ENCODE peak calls at places on chromosomes 12 and 14, in six cellular contexts. E is CD8-positive, alpha-beta T cell; I is cardiac muscle cell; S is PC-3; A is lower lobe of right lung; G is OCI-LY7. D is an unnamed sample. For H3K4me1 and H3K9me3, the result is how much of the 10 kb centered on the place peaks cover.

GRCh38 chr14:68762944-68763831 is 29.7 kb downstream of the ZFP36L1 start:
- DNase-seq in E (no peak), I (peak), S (no peak), A (peak), G (no peak), D (peak)

GRCh38 chr14:27077181-27077738 is 479.4 kb upstream of the NOVA1 start:
- DNase-seq in E (no peak), I (no peak), S (no peak), A (no peak), G (no peak), D (no peak)

GRCh38 chr14:70858641-70859040 is 48.6 kb upstream of the PCNX1 start:
- DNase-seq in E (no peak), I (no peak), S (no peak), A (no peak), G (no peak), D (no peak)

GRCh38 chr14:98612434-98613200 is 659.4 kb downstream of the BCL11B start:
- DNase-seq in E (no peak), I (peak), S (no peak), A (no peak), G (no peak), D (no peak)

GRCh38 chr14:37663498-37663897 is 68.1 kb downstream of the TTC6 start:
- DNase-seq in E (no peak), I (no peak), S (no peak), A (no peak), G (no peak), D (no peak)

GRCh38 chr12:122202017-122202416 is 1.5 kb upstream of the B3GNT4 start:
- DNase-seq in E (no peak), I (no peak), S (no peak), A (no peak), G (no peak), D (no peak)

GRCh38 chr12:7916936-7917335 is 19.1 kb downstream of the SLC2A3 start:
- DNase-seq in E (no peak), I (no peak), S (no peak), A (no peak), G (no peak), D (no peak)

GRCh38 chr14:92135269-92135668 is 13.5 kb downstream of the CPSF2 start:
- DNase-seq in E (no peak), I (peak), S (peak), A (no peak), G (peak), D (no peak)

GRCh38 chr14:102532204-102532658 is 22.7 kb upstream of the ANKRD9 start:
- DNase-seq in E (no peak), I (no peak), S (peak), A (no peak), G (no peak), D (no peak)

GRCh38 chr12:70759161-70759918 is 122.1 kb upstream of the PTPRB start:
- DNase-seq in E (no peak), I (no peak), S (peak), A (no peak), G (no peak), D (no peak)

GRCh38 chr12:26845057-26845666 is 12.2 kb upstream of the ITPR2 start:
- DNase-seq in E (no peak), I (peak), S (peak), A (peak), G (no peak), D (peak)

GRCh38 chr14:34018125-34018524 is 67.3 kb upstream of the EGLN3 start:
- DNase-seq in E (no peak), I (no peak), S (no peak), A (no peak), G (no peak), D (no peak)

GRCh38 chr12:113186033-113186365 is 478 bp downstream of the RITA1 start:
- DNase-seq in E (no peak), I (no peak), S (peak), A (no peak), G (peak), D (no peak)

GRCh38 chr12:130511285-130511684 is 173.6 kb downstream of the PIWIL1 start:
- DNase-seq in E (no peak), I (no peak), S (no peak), A (no peak), G (no peak), D (no peak)

GRCh38 chr14:50021261-50021660 is 95.1 kb downstream of the VCPKMT start:
- DNase-seq in E (no peak), I (no peak), S (no peak), A (no peak), G (no peak), D (no peak)

GRCh38 chr12:118884226-118884625 is 97.1 kb upstream of the SRRM4 start:
- DNase-seq in E (no peak), I (no peak), S (no peak), A (no peak), G (no peak), D (no peak)

GRCh38 chr12:127507336-127507735 is 759.6 kb upstream of the TMEM132C start:
- DNase-seq in E (no peak), I (no peak), S (no peak), A (no peak), G (no peak), D (no peak)

GRCh38 chr14:85444685-85445084 is 85.3 kb upstream of the FLRT2 start:
- DNase-seq in E (no peak), I (peak), S (peak), A (no peak), G (no peak), D (no peak)

GRCh38 chr14:21894003-21894897 is 220.6 kb upstream of the OR4E1 start:
- DNase-seq in E (no peak), I (peak), S (peak), A (no peak), G (peak), D (no peak)

GRCh38 chr12:98973395-98973794 is 328.3 kb downstream of the APAF1 start:
- DNase-seq in E (no peak), I (no peak), S (peak), A (no peak), G (no peak), D (no peak)

GRCh38 chr12:69042970-69043369 is 110.0 kb upstream of the CPM start:
- DNase-seq in E (no peak), I (no peak), S (no peak), A (peak), G (no peak), D (no peak)

GRCh38 chr12:119383206-119383605 is 48.7 kb downstream of the CCDC60 start:
- DNase-seq in E (no peak), I (no peak), S (no peak), A (no peak), G (peak), D (no peak)

GRCh38 chr14:34436960-34437728 is 24.9 kb downstream of the SPTSSA start:
- DNase-seq in E (no peak), I (no peak), S (no peak), A (no peak), G (no peak), D (no peak)

DNA sequence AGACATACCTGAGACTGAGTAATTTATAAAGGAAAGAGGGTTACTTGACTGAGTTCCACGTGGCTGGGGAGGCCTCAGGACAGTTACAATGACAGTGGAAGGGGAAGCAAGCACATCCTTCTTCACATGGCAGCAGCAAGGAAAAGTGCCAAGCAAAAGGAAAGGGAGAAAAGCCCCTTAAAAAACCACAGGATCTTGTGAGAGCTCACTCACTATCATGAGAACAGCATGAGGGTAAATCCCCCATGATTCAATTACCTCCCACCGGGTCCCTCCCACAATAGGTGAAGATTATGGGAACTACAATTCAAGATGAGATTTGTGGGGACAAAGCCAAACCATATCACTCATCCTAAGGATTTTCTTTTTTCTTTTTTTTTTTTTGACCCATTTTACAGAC is 177.8 kb upstream of the EEA1 start:
- DNase-seq in E (no peak), I (no peak), S (no peak), A (no peak), G (no peak), D (no peak)
- H3K4me1 ChIP-seq in E (under half), I (under half), S (under half), A (under half), G (under half), D (under half)

DNA sequence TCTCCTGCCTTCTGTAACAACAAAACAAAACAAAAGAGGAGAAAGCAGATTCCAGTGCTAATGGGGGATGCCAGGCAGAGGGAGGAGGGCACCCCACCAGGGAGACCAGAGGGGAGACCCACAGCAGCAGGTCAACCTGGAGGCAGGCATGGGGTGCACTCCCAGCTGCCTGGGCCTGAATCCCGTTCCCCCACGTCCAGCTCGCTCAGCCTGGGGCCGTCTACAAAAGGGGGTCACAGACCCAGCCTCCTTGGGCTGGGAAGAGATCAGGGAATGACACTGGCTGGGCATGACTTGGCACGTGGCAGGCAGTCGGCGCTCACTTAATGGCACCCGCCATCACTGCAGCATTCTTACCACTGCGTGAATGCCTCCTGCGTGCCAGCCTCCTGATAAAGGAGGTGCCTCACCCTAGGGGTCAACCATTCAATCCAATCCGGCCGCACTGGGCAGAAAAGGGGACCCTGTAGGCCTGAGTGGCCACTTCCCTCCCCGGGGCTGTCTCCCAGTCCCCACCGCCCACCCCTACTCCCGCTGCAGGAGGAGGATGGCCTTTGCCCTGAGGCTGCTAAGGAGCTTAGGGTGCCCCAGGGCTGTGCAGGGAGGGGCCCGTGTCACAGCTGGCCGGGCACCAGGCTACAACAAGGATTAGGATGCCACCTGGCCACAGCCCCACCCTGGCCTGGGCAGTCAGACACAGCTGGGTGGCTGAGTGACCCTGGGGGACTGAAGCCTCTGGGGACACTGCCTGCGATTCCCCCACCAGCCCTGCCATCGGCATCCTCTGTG is 87.5 kb downstream of the NCOR2 start:
- DNase-seq in E (no peak), I (no peak), S (no peak), A (no peak), G (no peak), D (no peak)
- H3K27ac ChIP-seq in E (no peak), I (peak), S (peak), A (no peak), G (no peak), D (peak)

GRCh38 chr12:133165776-133166175 is 15.5 kb upstream of the ZNF268 start:
- DNase-seq in E (no peak), I (no peak), S (no peak), A (no peak), G (no peak), D (no peak)
- H3K9me3 ChIP-seq in E (under half), I (under half), S (under half), A (half or more), G (under half), D (half or more)

GRCh38 chr14:105865266-105865903 is 339.0 kb downstream of the TMEM121 start:
- DNase-seq in E (no peak), I (no peak), S (no peak), A (no peak), G (no peak), D (peak)
- H3K4me1 ChIP-seq in E (under half), I (under half), S (under half), A (under half), G (under half), D (under half)

GRCh38 chr14:24311837-24312615 is 724 bp downstream of the LTB4R start:
- DNase-seq in E (no peak), I (no peak), S (no peak), A (no peak), G (no peak), D (no peak)

GRCh38 chr14:24313912-24314311 is 2.6 kb downstream of the LTB4R start:
- DNase-seq in E (no peak), I (no peak), S (no peak), A (peak), G (no peak), D (no peak)

GRCh38 chr14:24310666-24311604 is at the start of gene LTB4R:
- DNase-seq in E (peak), I (no peak), S (no peak), A (peak), G (peak), D (peak)

GRCh38 chr14:24314377-24315193 is 3.3 kb downstream of the LTB4R start:
- DNase-seq in E (no peak), I (no peak), S (no peak), A (peak), G (no peak), D (no peak)

GRCh38 chr14:24312736-24313507 is 1.6 kb downstream of the LTB4R start:
- DNase-seq in E (no peak), I (no peak), S (no peak), A (peak), G (peak), D (no peak)
- H3K27ac ChIP-seq in E (no peak), I (no peak), S (no peak), A (peak), G (peak), D (peak)

GRCh38 chr12:133192847-133193246 is 11.6 kb downstream of the ZNF268 start:
- DNase-seq in E (no peak), I (no peak), S (no peak), A (no peak), G (no peak), D (no peak)
- H3K9me3 ChIP-seq in E (half or more), I (under half), S (under half), A (half or more), G (under half), D (half or more)

DNA sequence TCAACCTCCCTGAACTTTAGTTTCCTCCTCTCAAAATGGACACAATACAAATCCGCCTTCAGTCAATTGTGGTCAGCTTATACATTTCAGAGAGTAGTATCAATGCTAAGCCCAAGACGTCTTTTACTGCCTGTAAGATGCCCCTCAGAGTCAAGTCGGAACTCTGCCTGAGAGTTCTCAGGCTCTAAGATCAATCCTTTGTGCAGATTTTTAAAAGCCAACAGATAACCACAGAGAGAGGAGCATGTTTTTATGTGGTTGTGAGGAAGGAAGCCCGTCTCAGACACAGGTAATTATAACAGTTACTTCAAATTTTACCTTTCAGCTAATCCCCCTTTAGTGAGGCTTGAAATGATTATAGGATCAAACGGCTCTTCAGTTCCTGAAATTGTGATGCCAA is 91.6 kb downstream of the HELB start:
- DNase-seq in E (no peak), I (no peak), S (no peak), A (no peak), G (no peak), D (no peak)
- H3K4me1 ChIP-seq in E (under half), I (under half), S (under half), A (under half), G (under half), D (under half)

DNA sequence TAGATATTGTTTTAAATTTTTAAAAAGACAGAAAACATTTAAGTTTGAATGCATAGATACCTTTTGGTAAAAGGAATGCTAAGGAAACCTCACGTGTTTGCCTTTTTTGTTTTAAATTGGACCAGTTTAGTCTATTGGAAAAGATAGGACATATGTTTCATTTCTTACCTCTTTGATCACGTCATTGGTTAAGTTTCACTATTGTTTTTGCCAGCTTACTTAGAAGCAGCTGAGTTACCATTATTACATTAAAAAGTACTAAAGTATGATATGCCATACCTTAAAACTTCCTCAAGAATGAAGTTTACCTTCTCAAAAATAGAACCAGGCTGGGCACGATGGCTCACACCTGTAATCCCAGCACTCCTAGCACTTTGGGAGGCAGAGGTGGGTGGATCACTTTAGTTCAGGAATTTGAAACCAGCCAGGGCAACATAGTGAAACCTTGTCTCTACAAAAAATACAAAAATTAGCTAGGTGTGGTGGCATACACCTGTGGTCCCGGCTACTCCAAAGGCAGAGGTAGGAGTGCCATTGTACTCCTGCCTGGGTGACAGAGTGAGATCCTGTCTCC is 54.4 kb downstream of the SRGAP1 start:
- DNase-seq in E (no peak), I (no peak), S (no peak), A (no peak), G (no peak), D (no peak)
- H3K27ac ChIP-seq in E (no peak), I (no peak), S (no peak), A (no peak), G (no peak), D (no peak)

DNA sequence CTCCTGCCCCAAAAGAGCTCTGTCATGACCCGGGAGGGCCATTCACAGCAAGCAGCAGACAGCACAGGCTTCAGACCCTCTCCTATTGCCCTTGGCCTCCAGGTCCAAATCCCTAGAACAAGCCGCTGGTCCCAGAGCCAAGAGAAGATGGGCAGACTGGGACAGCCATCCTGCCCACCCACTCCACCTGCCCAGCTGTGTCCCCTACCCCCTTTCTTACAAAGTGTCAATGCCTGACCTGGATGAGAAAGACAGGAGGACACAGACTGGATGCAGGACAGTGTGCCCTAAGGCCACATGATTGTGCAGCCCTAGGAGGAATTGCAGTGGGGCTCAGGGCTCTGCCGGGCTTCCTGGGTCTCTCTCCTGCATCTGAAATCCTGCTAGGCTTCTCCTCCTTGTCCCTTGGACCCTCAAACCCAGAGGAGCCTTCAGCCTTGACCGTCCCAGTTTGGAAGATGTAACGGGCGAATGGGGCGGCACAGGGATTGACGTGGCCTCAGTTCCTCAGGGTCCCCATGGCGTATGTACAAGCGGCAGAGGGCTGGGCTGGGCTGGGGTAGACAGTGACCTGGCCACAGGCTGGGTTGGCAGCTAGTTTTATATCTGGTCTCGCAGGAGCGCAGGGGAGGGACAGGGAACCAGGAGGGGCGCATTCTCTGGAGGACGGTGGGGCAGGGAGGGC is 27.1 kb upstream of the BCDIN3D start:
- DNase-seq in E (no peak), I (no peak), S (no peak), A (no peak), G (no peak), D (no peak)
- H3K9me3 ChIP-seq in E (under half), I (under half), S (under half), A (under half), G (under half), D (under half)